ENCODE peak calls at places on chromosomes 7 and 10, in five cellular contexts. Y, T, R, M and A are unnamed samples.

GRCh38 chr7:38728145-38728544 is 97.0 kb upstream of the AMPH start:
- DNase-seq in Y (no peak), T (no peak), R (no peak), M (no peak), A (no peak)

GRCh38 chr10:88705951-88706350 is at the start of gene LIPK:
- DNase-seq in Y (no peak), T (no peak), R (peak; percentile 62), M (no peak), A (no peak)

GRCh38 chr7:146635200-146636032 is 518.8 kb downstream of the CNTNAP2 start:
- DNase-seq in Y (no peak), T (no peak), R (no peak), M (peak; percentile 23), A (peak; percentile 18)

GRCh38 chr10:104028146-104028545 is 57.5 kb downstream of the COL17A1 start:
- DNase-seq in Y (peak; percentile 31), T (no peak), R (no peak), M (peak; percentile 60), A (no peak)

GRCh38 chr7:65390588-65390987 is 16.9 kb downstream of the ZNF92 start:
- DNase-seq in Y (peak; percentile 34), T (no peak), R (no peak), M (no peak), A (no peak)

GRCh38 chr7:151083071-151083823 is at the start of gene TMUB1:
- DNase-seq in Y (peak; percentile 70), T (no peak), R (peak; percentile 61), M (peak; percentile 70), A (no peak)

GRCh38 chr10:128536259-128536658 is 410.0 kb upstream of the MKI67 start:
- DNase-seq in Y (peak; percentile 14), T (no peak), R (no peak), M (no peak), A (no peak)

GRCh38 chr7:2715341-2716231 is 27.6 kb downstream of the AMZ1 start:
- DNase-seq in Y (peak; percentile 83), T (no peak), R (no peak), M (no peak), A (no peak)

GRCh38 chr7:38411404-38411803 is 138.0 kb upstream of the TARP start:
- DNase-seq in Y (no peak), T (no peak), R (no peak), M (peak; percentile 57), A (no peak)

GRCh38 chr7:68556537-68556936 is 1041.7 kb upstream of the AUTS2 start:
- DNase-seq in Y (no peak), T (no peak), R (no peak), M (no peak), A (no peak)

GRCh38 chr7:158416283-158416933 is 171.2 kb downstream of the PTPRN2 start:
- DNase-seq in Y (no peak), T (no peak), R (no peak), M (no peak), A (no peak)

GRCh38 chr10:129031233-129032150 is 435.5 kb upstream of the MGMT start:
- DNase-seq in Y (peak; percentile 38), T (peak; percentile 39), R (no peak), M (peak; percentile 82), A (peak; percentile 54)

GRCh38 chr10:35089641-35090161 is 440 bp downstream of the CUL2 start:
- DNase-seq in Y (peak; percentile 86), T (no peak), R (no peak), M (no peak), A (no peak)

GRCh38 chr7:34138483-34138882 is 233.1 kb downstream of the BMPER start:
- DNase-seq in Y (no peak), T (no peak), R (no peak), M (no peak), A (no peak)

GRCh38 chr10:12981570-12981969 is 19.9 kb downstream of the CCDC3 start:
- DNase-seq in Y (peak; percentile 88), T (no peak), R (no peak), M (no peak), A (no peak)

GRCh38 chr10:33377658-33378025 is 43.2 kb upstream of the NRP1 start:
- DNase-seq in Y (no peak), T (no peak), R (no peak), M (no peak), A (no peak)

GRCh38 chr7:98992076-98992475 is 113.7 kb downstream of the TRRAP start:
- DNase-seq in Y (no peak), T (no peak), R (no peak), M (no peak), A (no peak)

GRCh38 chr10:29671968-29672367 is 37.2 kb upstream of the SVIL start:
- DNase-seq in Y (no peak), T (no peak), R (no peak), M (no peak), A (no peak)

GRCh38 chr7:117014673-117015133 is 61.4 kb downstream of the ST7 start:
- DNase-seq in Y (peak; percentile 78), T (no peak), R (no peak), M (no peak), A (no peak)

GRCh38 chr10:103626178-103626577 is 132.7 kb downstream of the NEURL1 start:
- DNase-seq in Y (no peak), T (no peak), R (no peak), M (no peak), A (no peak)

GRCh38 chr10:22442468-22442867 is 97.2 kb downstream of the SPAG6 start:
- DNase-seq in Y (no peak), T (no peak), R (no peak), M (no peak), A (no peak)

GRCh38 chr7:22005151-22005550 is 59.5 kb upstream of the CDCA7L start:
- DNase-seq in Y (no peak), T (no peak), R (no peak), M (no peak), A (no peak)

GRCh38 chr10:102744374-102745051 is 765 bp downstream of the WBP1L start:
- DNase-seq in Y (peak; percentile 40), T (no peak), R (no peak), M (no peak), A (no peak)

GRCh38 chr10:22931948-22932347 is 4.1 kb downstream of the ARMC3 start:
- DNase-seq in Y (peak; percentile 66), T (no peak), R (no peak), M (no peak), A (no peak)

GRCh38 chr7:12674861-12675260 is 12.6 kb upstream of the ARL4A start:
- DNase-seq in Y (peak; percentile 75), T (no peak), R (peak; percentile 70), M (peak; percentile 50), A (no peak)

GRCh38 chr7:88254721-88255120 is 34.9 kb upstream of the SRI start:
- DNase-seq in Y (no peak), T (no peak), R (peak; percentile 89), M (no peak), A (no peak)

GRCh38 chr10:127378628-127379027 is 170.5 kb upstream of the NPS start:
- DNase-seq in Y (no peak), T (no peak), R (no peak), M (no peak), A (no peak)

DNA sequence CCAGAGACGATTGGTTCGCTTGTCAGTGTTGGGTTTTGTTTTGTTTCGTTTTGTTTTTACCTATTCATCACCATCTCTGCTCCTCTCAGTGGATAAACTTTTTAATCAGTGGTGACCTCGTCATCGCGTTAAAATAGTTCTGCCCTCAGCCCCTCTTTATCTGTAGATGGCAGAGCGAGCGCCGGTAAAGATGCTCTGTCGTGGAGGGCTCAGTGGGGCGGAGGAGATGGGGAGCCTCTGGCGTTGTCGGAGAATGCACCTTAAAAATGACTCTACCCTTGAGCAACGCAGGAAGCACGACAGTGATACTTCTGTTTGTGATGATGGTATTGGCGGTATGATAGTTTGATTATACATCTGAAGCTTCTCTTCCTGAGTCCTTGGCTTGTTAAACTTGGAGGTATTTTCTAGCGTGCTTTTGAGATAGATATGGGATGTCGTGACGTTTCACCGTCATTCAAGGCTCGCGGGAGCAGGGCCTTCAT is 554 bp downstream of the CSGALNACT2 start:
- DNase-seq in Y (peak; percentile 64), T (no peak), R (no peak), M (no peak), A (no peak)
- H2BK5ac ChIP-seq in Y (no peak overlapping the region), T (no peak overlapping the region), R (no peak overlapping the region), M (no peak overlapping the region), A (peak overlapping the region; percentile 91)

GRCh38 chr7:69633122-69633892 is 35.0 kb downstream of the AUTS2 start:
- DNase-seq in Y (no peak), T (no peak), R (no peak), M (no peak), A (no peak)

GRCh38 chr7:69632280-69632679 is 34.0 kb downstream of the AUTS2 start:
- DNase-seq in Y (no peak), T (no peak), R (no peak), M (no peak), A (no peak)

GRCh38 chr7:69630292-69630691 is 32.0 kb downstream of the AUTS2 start:
- DNase-seq in Y (peak; percentile 74), T (no peak), R (no peak), M (no peak), A (no peak)

GRCh38 chr7:69635572-69636190 is 37.4 kb downstream of the AUTS2 start:
- DNase-seq in Y (no peak), T (no peak), R (no peak), M (no peak), A (no peak)

DNA sequence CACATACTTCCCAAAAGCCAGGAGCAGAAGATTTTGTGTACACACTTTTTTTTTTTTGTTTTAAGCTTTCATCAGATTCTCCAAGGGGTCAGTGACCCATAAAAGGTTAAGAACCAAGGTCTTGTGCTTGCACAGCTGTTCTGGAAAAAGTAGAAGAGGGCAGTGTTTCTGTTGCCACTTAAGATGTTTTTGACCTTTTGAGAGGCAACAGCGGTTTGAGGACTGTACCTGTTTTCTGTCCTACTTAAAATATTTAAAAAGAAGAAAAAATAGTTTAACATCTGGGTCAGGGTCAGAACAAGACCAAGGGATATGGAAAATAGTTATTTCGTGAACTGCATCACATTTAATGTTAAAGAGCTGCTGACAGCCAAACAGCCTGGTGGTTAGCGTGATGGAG is 32.9 kb downstream of the AUTS2 start:
- DNase-seq in Y (no peak), T (no peak), R (no peak), M (no peak), A (no peak)
- H3K4me2 ChIP-seq in Y (no peak overlapping the region), T (no peak overlapping the region), R (no peak overlapping the region), M (no peak overlapping the region), A (no peak overlapping the region)

GRCh38 chr10:624312-624604 is 65.2 kb downstream of the DIP2C start:
- DNase-seq in Y (no peak), T (no peak), R (no peak), M (no peak), A (no peak)
- H2BK12ac ChIP-seq in Y (peak overlapping the region; percentile 94), T (no peak overlapping the region), R (peak overlapping the region; percentile 58), M (no peak overlapping the region), A (no peak overlapping the region)

DNA sequence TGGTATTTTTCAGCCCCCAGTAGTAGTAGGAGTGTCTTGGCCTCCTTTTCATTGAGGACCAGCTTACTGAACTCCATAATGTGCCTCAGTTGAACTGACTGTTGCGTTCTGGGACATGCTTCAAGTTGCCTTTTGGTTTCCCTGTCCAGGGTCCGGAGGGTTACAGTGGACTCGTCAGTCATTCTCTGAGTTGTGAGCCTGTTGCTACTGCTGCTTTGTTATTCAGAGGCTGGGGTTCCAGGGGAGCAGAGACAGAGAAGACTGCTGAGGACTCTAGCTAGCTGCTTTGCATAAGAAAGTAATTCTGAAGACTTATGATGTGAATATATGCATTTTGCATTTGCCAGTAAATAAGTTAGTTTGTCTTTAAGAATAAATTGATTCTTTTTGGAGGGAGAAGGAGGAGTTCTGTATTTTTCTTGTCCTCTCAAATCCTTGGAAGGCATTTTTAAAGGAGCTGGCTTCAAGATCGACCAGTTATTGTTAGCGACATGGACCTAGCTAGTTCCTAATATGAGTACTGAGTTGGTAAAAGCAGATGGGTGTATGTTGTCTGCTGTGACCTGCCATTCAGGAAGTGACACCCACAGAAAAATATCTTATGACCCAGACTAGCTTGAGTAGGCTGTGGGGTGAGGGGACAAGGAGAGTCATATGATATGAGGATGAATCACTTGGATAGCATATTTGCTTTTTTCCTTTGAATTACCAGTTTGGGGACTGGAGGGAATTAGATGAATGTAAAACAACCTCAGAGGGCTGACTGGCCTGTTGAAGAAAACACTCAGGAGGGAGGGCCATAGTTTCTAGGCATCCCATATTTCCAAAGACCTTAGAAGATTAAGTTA is 8.3 kb downstream of the PI4K2A start:
- DNase-seq in Y (peak; percentile 93), T (no peak), R (peak; percentile 59), M (peak; percentile 58), A (no peak)
- H2BK5ac ChIP-seq in Y (no peak overlapping the region), T (peak overlapping the region; percentile 71), R (no peak overlapping the region), M (no peak overlapping the region), A (no peak overlapping the region)